ENCODE peak calls at places on chromosome 13, in five cellular contexts. H, Q, P, L and T are unnamed samples.

GRCh38 chr13:113744197-113745000 is 14.6 kb upstream of the TMEM255B start:
- DNase-seq in L (no peak), Q (no peak), P (no peak), H (peak), T (no peak)

GRCh38 chr13:36718686-36719085 is 44.9 kb downstream of the SERTM1 start:
- DNase-seq in Q (no peak), H (no peak), L (no peak), P (no peak), T (no peak)

GRCh38 chr13:98619556-98619955 is 42.6 kb upstream of the STK24 start:
- DNase-seq in Q (no peak), H (no peak), P (no peak), L (no peak), T (no peak)

GRCh38 chr13:100881291-100881864 is 206.8 kb upstream of the TMTC4 start:
- DNase-seq in L (no peak), Q (no peak), P (no peak), H (no peak), T (no peak)

GRCh38 chr13:37736040-37736439 is 133.5 kb downstream of the TRPC4 start:
- DNase-seq in Q (no peak), H (no peak), L (no peak), P (no peak), T (no peak)

GRCh38 chr13:44368062-44368591 is 5.5 kb upstream of the SERP2 start:
- DNase-seq in L (peak), Q (no peak), P (peak), H (no peak), T (no peak)

GRCh38 chr13:35598233-35598632 is 121.7 kb upstream of the MAB21L1 start:
- DNase-seq in L (no peak), P (no peak), H (no peak), Q (no peak), T (no peak)

GRCh38 chr13:46778879-46779278 is 18.1 kb downstream of the ESD start:
- DNase-seq in H (no peak), P (peak), Q (no peak), L (no peak), T (no peak)

GRCh38 chr13:22665531-22665930 is 515.2 kb upstream of the SGCG start:
- DNase-seq in L (no peak), H (no peak), P (no peak), Q (no peak), T (no peak)

GRCh38 chr13:33111414-33112110 is 95.3 kb downstream of the KL start:
- DNase-seq in L (no peak), Q (no peak), H (no peak), P (peak), T (peak)

GRCh38 chr13:21686761-21687391 is 16.0 kb downstream of the FGF9 start:
- DNase-seq in Q (no peak), H (no peak), L (no peak), P (no peak), T (no peak)

GRCh38 chr13:35994131-35994966 is 136.8 kb downstream of the DCLK1 start:
- DNase-seq in Q (peak), P (peak), L (no peak), H (no peak), T (peak)

GRCh38 chr13:22717036-22717435 is 463.7 kb upstream of the SGCG start:
- DNase-seq in Q (no peak), H (no peak), P (no peak), L (no peak), T (no peak)

GRCh38 chr13:27271572-27272096 is 1.0 kb downstream of the RASL11A start:
- DNase-seq in P (no peak), L (no peak), H (peak), Q (no peak), T (no peak)

GRCh38 chr13:111270765-111271164 is 49.7 kb upstream of the TEX29 start:
- DNase-seq in Q (no peak), H (no peak), L (no peak), P (peak), T (no peak)

GRCh38 chr13:76813874-76814273 is 72.3 kb downstream of the KCTD12 start:
- DNase-seq in H (no peak), L (no peak), P (no peak), Q (peak), T (no peak)

GRCh38 chr13:21670006-21670882 is 629 bp upstream of the FGF9 start:
- DNase-seq in P (peak), L (peak), Q (peak), H (peak), T (peak)

GRCh38 chr13:114032121-114032799 is 58.4 kb upstream of the C13orf46 start:
- DNase-seq in P (peak), H (no peak), L (no peak), Q (no peak), T (peak)

GRCh38 chr13:100339411-100339935 is 249.1 kb downstream of the GGACT start:
- DNase-seq in P (no peak), Q (no peak), H (no peak), L (no peak), T (no peak)

GRCh38 chr13:76852991-76853390 is 33.2 kb downstream of the KCTD12 start:
- DNase-seq in L (no peak), Q (no peak), P (peak), H (no peak), T (peak)

DNA sequence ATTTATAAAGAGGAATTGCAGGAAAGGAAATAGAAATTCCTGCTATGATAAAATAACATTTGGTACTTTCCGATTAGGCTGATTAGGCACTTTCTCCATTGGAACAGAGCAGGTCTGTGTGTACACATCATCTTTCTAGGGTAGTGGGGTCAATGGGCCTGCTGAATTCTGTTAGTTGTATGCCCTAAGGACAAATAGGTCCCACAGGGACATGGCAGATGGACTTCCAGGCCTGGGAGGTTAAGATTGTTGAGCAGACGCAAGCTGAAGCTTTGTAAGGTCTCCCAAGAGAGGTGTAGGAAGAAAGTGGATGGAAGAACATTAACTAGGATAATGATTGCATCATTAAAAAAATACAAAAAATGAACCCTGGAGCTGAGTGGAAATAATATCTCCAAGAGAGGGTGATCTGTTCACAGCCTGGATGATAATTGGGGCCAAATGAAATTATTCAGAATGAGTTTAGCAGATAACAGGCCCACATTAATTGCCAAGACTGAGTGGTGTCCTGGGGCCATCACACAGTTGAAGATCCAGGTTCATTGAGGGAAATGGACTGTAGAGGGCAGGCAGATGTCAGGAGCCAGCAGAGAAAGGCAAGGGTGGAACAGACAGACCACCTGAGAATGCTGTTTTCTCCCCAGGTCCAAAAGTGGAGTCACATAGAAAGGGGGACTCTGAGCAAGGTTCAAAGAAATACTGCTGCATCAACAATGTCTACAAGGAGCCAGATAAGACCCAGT is 215.1 kb downstream of the DNAJC15 start:
- DNase-seq in Q (no peak), L (no peak), H (no peak), P (no peak), T (no peak)
- TF ChIP-seq CTCF in Q (no peak), L (no peak), H (no peak), P (no peak), T (no peak)

DNA sequence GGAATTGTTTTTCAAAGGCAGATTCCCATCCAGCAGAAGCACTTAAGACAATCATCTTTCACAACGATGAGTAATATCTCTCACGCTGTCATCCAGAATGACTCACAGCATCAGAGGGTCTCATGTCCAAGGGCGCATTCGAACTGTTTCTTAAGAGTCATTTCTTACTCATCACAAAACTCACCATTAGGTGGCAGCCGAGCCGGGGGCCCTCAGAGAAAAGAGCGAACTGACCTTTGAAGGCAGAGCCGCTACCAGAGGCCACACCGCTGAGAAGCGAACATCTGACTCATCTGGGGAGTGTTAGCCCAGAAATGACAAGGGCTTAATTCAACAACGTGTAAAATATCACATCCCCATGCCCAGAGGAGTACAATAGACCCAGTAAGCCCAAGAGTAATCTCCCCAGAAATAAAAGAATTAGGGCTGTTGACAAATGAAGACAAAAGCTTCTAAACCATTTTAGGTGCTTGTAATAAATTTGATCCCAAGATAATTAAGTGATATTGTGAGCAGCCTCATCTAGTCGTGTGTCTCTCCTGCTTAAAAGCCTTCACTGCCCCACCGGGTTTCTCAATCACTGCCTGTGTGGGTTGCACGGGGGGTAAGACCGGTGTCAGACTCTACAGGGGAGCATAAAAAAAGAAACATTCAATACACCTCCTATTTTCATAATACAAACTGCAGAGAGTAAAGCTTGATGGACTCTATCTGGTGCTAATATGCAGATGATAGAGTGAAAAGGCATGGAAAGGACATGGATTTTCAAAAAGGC is 96.2 kb downstream of the CYSLTR2 start:
- DNase-seq in L (peak), H (no peak), Q (peak), P (peak), T (peak)
- TF ChIP-seq CTCF in L (peak), H (no peak), Q (peak), P (peak), T (peak)

GRCh38 chr13:62251734-62252133 is 836.1 kb upstream of the PCDH20 start:
- DNase-seq in Q (no peak), P (no peak), L (no peak), H (no peak), T (no peak)
- TF ChIP-seq CTCF in Q (no peak), P (no peak), L (no peak), H (no peak), T (no peak)

DNA sequence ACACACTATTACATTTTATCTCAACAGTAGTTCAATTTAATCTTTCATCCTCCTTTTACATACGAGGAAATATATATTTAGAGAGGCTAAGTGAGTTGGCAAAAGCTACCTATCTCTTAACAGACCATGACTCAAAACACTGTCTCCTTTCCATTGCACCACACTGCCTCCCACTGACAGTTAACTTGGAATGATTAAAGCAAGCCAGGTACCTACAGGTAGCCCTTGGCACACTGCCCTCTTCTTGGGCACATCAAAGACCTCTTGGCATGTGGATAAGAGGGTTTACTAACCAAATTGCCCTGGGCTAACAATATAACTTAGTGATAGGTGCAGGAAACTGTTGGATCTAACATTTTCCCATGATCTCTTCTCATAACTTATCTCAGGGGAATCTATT is 1.9 kb downstream of the ABHD13 start:
- DNase-seq in L (no peak), Q (no peak), H (no peak), P (no peak), T (no peak)
- TF ChIP-seq CTCF in L (no peak), Q (no peak), H (no peak), P (no peak), T (no peak)

GRCh38 chr13:70666883-70667282 is 558.6 kb upstream of the KLHL1 start:
- DNase-seq in L (no peak), H (no peak), Q (no peak), P (no peak), T (no peak)

GRCh38 chr13:70668983-70669382 is 560.7 kb upstream of the KLHL1 start:
- DNase-seq in P (no peak), Q (no peak), L (no peak), H (no peak), T (no peak)

GRCh38 chr13:70668293-70668692 is 560.0 kb upstream of the KLHL1 start:
- DNase-seq in H (no peak), P (no peak), L (no peak), Q (no peak), T (no peak)
- TF ChIP-seq CTCF in H (no peak), P (no peak), L (no peak), Q (no peak), T (no peak)

GRCh38 chr13:20435616-20436368 is 89.9 kb downstream of the CRYL1 start:
- DNase-seq in P (no peak), Q (no peak), H (no peak), L (no peak), T (no peak)

GRCh38 chr13:20438801-20439200 is 86.9 kb downstream of the CRYL1 start:
- DNase-seq in Q (no peak), P (no peak), L (no peak), H (no peak), T (no peak)

GRCh38 chr13:20441066-20441465 is 84.6 kb downstream of the CRYL1 start:
- DNase-seq in Q (no peak), L (no peak), P (no peak), H (no peak), T (peak)

GRCh38 chr13:20439261-20439660 is 86.4 kb downstream of the CRYL1 start:
- DNase-seq in P (no peak), H (no peak), L (no peak), Q (no peak), T (no peak)

DNA sequence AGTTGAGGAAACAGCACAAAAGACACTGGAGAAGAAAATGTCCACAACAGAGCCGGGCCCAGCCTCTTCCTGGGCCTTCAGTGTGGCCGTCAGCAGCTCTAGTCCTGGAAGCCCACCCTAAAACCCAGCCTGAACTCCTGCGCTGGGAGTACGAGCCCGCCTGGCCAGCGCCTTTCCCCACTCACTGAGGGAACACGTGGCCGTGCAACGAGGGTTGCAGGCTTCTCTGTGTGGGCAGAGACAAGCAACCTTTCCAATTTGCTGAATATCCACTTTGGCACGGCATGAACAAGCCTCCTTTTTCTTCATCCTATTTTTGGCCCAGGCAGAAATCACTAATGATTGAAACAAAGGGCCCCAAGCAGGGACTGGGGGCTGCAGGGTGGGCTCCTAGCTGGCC is 89.2 kb downstream of the CRYL1 start:
- DNase-seq in H (no peak), L (no peak), P (no peak), Q (no peak), T (no peak)
- TF ChIP-seq CTCF in H (no peak), L (no peak), P (no peak), Q (no peak), T (no peak)